ENCODE peak calls at places on chromosomes 11 and 22, in seven cellular contexts. Y is BE2C, W is lower leg skin, K is MM.1S, J is HCT116, M is IMR-90, I is cardiac muscle cell. P is an unnamed sample.

GRCh38 chr11:35390737-35391682 is 28.3 kb downstream of the SLC1A2 start:
- DNase-seq in I (peak), K (no peak), M (peak), W (no peak), J (no peak), Y (no peak), P (peak)

GRCh38 chr11:93330446-93330984 is at the start of gene DEUP1:
- DNase-seq in W (no peak), Y (peak), M (no peak), J (no peak), K (peak), I (peak), P (no peak)

GRCh38 chr11:111368285-111368560 is 10.9 kb downstream of the POU2AF1 start:
- DNase-seq in J (no peak), K (no peak), M (no peak), W (no peak), I (no peak), Y (no peak), P (no peak)

GRCh38 chr11:19627566-19627965 is 85.1 kb upstream of the NAV2 start:
- DNase-seq in Y (no peak), K (no peak), I (no peak), W (peak), M (no peak), J (no peak), P (no peak)

GRCh38 chr22:20324139-20324516 is 4.3 kb upstream of the DGCR6L start:
- DNase-seq in W (peak), K (no peak), I (no peak), Y (no peak), J (no peak), M (no peak), P (no peak)

GRCh38 chr22:23862103-23862502 is 4.4 kb downstream of the SLC2A11 start:
- DNase-seq in J (peak), K (peak), M (peak), I (peak), W (no peak), Y (peak), P (peak)

GRCh38 chr11:44014968-44015623 is 32.7 kb upstream of the ACCSL start:
- DNase-seq in M (peak), W (peak), Y (no peak), J (no peak), I (no peak), K (no peak), P (no peak)

GRCh38 chr11:129728571-129728970 is 87.1 kb upstream of the TMEM45B start:
- DNase-seq in M (no peak), W (peak), Y (no peak), J (no peak), I (no peak), K (no peak), P (no peak)

GRCh38 chr22:50034126-50035081 is 21.8 kb upstream of the IL17REL start:
- DNase-seq in M (no peak), J (no peak), I (peak), K (no peak), Y (no peak), W (no peak), P (no peak)

GRCh38 chr11:64998690-64999431 is 2.1 kb upstream of the BATF2 start:
- DNase-seq in M (no peak), J (no peak), Y (no peak), I (no peak), K (no peak), W (no peak), P (no peak)
- H3K4me3 ChIP-seq in M (no peak), J (no peak), Y (no peak), I (no peak), K (no peak), W (no peak), P (no peak)

GRCh38 chr11:20876738-20877137 is 207.4 kb downstream of the NELL1 start:
- DNase-seq in J (no peak), I (no peak), W (no peak), Y (no peak), M (no peak), K (no peak), P (no peak)

GRCh38 chr11:20874358-20874757 is 205.0 kb downstream of the NELL1 start:
- DNase-seq in J (no peak), I (no peak), W (no peak), K (no peak), Y (no peak), M (no peak), P (no peak)

GRCh38 chr11:20873054-20873453 is 203.7 kb downstream of the NELL1 start:
- DNase-seq in J (no peak), K (no peak), M (no peak), Y (peak), W (no peak), I (peak), P (no peak)
- TF ChIP-seq CTCF in J (no peak), K (peak), M (no peak), Y (peak), W (no peak), I (no peak), P (no peak)

GRCh38 chr11:46277313-46277622 is 194 bp upstream of the CREB3L1 start:
- DNase-seq in M (peak), I (peak), W (no peak), J (no peak), Y (no peak), K (no peak), P (peak)
- H3K4me3 ChIP-seq in M (peak), I (peak), W (no peak), J (no peak), Y (peak), K (peak), P (peak)

DNA sequence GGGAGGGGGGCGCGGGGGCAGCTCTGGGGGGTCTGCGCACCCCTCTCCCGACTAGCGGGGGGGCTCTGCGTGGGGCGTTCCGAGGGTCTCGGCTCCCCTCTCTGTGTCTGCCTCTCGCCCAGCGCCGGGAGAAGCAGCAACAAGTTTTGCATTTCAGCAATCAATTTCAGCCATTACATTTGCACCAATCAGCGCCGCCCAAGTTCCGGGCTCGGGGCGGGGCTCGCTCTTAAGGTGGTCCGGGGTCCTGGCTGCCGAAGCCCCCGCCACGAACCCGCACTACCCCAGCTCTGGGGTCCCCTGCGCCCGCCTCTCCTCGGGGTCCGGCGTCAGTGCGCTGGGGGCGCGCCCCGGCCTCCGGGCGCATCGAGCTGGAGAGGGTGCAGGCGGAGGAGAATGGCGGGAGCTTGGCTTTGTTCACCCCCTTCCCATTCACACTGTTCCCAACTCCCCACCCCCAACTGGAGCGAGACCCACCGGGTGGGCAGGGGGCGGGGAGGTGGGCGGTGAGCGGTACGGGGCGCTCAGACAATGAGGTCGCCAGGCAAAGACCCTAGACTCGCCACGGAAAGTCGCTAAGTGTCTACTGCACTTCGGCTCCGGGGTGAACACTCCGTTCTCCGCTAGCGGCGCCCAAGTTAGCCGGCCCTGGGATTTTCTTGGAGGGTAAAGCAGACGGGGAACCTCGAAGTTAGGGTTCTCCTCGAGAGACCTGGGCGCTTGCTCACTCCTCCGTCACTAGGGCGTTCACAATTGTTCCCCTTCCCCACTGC is at the start of gene MN1:
- DNase-seq in Y (no peak), K (no peak), W (no peak), J (no peak), M (peak), I (peak), P (peak)
- TF ChIP-seq CTCF in Y (no peak), K (no peak), W (no peak), J (no peak), M (no peak), I (no peak), P (no peak)

GRCh38 chr11:6654281-6655019 is 1.2 kb downstream of the DCHS1 start:
- DNase-seq in W (no peak), K (no peak), J (no peak), Y (no peak), I (no peak), M (no peak), P (no peak)
- H3K4me3 ChIP-seq in W (no peak), K (no peak), J (no peak), Y (peak), I (peak), M (peak), P (peak)

P was measured in foreskin fibroblast.